ENCODE peak calls at places on chromosomes 3 and 15, in eight cellular contexts. E is CD8-positive, alpha-beta memory T cell; B is CD8-positive, alpha-beta T cell; R is activated naive CD4-positive, alpha-beta T cell treated with Interleukin-2 at 50 U/mL for 16 hours; G is WTC11; X is H1; W is naive thymus-derived CD4-positive, alpha-beta T cell; A is stimulated activated CD4-positive, alpha-beta T cell treated with anti-CD3 and anti-CD28 coated beads, Interleukin-2, amount 100 ng/mL, for 4 hours. M is an unnamed sample.

GRCh38 chr3:115248274-115248673 is 101.2 kb upstream of the ZBTB20 start:
- DNase-seq in R (no peak), A (no peak), G (no peak), B (no peak), E (no peak), W (no peak), X (no peak), M (no peak)

GRCh38 chr3:100210777-100211145 is 50.0 kb upstream of the TBC1D23 start:
- DNase-seq in G (no peak), E (no peak), W (no peak), X (no peak), A (no peak), R (no peak), B (no peak), M (no peak)

GRCh38 chr3:30174357-30174756 is 432.0 kb upstream of the TGFBR2 start:
- DNase-seq in A (no peak), R (no peak), W (no peak), B (no peak), G (no peak), E (no peak), X (no peak), M (no peak)

GRCh38 chr3:106510206-106510605 is 641.4 kb upstream of the CBLB start:
- DNase-seq in W (no peak), G (no peak), B (no peak), X (no peak), R (no peak), A (no peak), E (no peak), M (no peak)

GRCh38 chr15:63933522-63933921 is 99.8 kb upstream of the HERC1 start:
- DNase-seq in G (no peak), W (no peak), A (peak; percentile 18), X (no peak), E (no peak), B (no peak), R (no peak), M (no peak)

GRCh38 chr15:78103406-78104118 is 11.2 kb downstream of the SH2D7 start:
- DNase-seq in R (peak; percentile 62), W (peak; percentile 37), A (peak; percentile 9), E (peak; percentile 40), G (no peak), X (no peak), B (peak; percentile 54), M (no peak)

GRCh38 chr15:69798481-69799315 is 299.0 kb downstream of the TLE3 start:
- DNase-seq in B (no peak), X (no peak), R (no peak), W (no peak), E (no peak), A (no peak), G (no peak), M (no peak)

GRCh38 chr3:101533603-101533968 is 20.6 kb upstream of the SENP7 start:
- DNase-seq in B (no peak), R (no peak), W (no peak), A (no peak), X (no peak), G (no peak), E (no peak), M (no peak)

GRCh38 chr3:190886945-190887344 is 24.5 kb upstream of the GMNC start:
- DNase-seq in W (no peak), A (no peak), E (no peak), R (no peak), X (no peak), B (no peak), G (no peak), M (no peak)

GRCh38 chr3:141830508-141830907 is 45.9 kb upstream of the ATP1B3 start:
- DNase-seq in A (no peak), G (no peak), R (no peak), E (no peak), W (no peak), B (no peak), X (no peak), M (no peak)

GRCh38 chr15:85419200-85419599 is 38.8 kb downstream of the AKAP13 start:
- DNase-seq in E (no peak), X (no peak), B (no peak), A (no peak), R (no peak), G (no peak), W (no peak), M (no peak)

GRCh38 chr3:129794319-129795201 is 99.0 kb downstream of the TMCC1 start:
- DNase-seq in X (peak; percentile 63), R (no peak), A (no peak), G (peak; percentile 77), B (no peak), E (no peak), W (peak; percentile 28), M (no peak)

GRCh38 chr3:179512398-179512797 is 50.3 kb upstream of the ACTL6A start:
- DNase-seq in W (no peak), B (no peak), R (no peak), E (no peak), X (no peak), A (no peak), G (no peak), M (peak; percentile 24)

GRCh38 chr3:58111513-58112184 is 99.1 kb downstream of the DNASE1L3 start:
- DNase-seq in G (no peak), E (no peak), B (no peak), A (no peak), R (no peak), X (no peak), W (no peak), M (no peak)

GRCh38 chr3:151890721-151891141 is 17.3 kb downstream of the SUCNR1 start:
- DNase-seq in E (no peak), A (no peak), G (no peak), W (no peak), R (no peak), B (no peak), X (no peak), M (no peak)

GRCh38 chr3:175432338-175433025 is 573.3 kb downstream of the NAALADL2 start:
- DNase-seq in E (no peak), R (no peak), A (no peak), G (no peak), W (no peak), B (no peak), X (no peak), M (no peak)

GRCh38 chr3:157590273-157590672 is 87.1 kb upstream of the VEPH1 start:
- DNase-seq in A (no peak), W (no peak), G (no peak), R (no peak), X (no peak), E (no peak), B (no peak), M (no peak)

GRCh38 chr3:57756528-57757401 is 656 bp downstream of the SLMAP start:
- DNase-seq in A (no peak), R (peak; percentile 28), E (peak; percentile 17), X (peak; percentile 63), B (peak; percentile 3), W (peak; percentile 20), G (peak; percentile 33), M (peak; percentile 55)

GRCh38 chr3:172140499-172141391 is 101.4 kb downstream of the FNDC3B start:
- DNase-seq in A (no peak), B (no peak), X (no peak), R (no peak), W (no peak), G (no peak), E (no peak), M (no peak)

GRCh38 chr15:77144492-77145070 is 73.7 kb upstream of the TSPAN3 start:
- DNase-seq in G (no peak), W (no peak), R (no peak), B (no peak), E (no peak), X (no peak), A (no peak), M (no peak)

M was measured in frontal cortex.